ENCODE peak calls at places on chromosomes 1 and 21, in four cellular contexts. One of them, this sample, is unnamed.

GRCh38 chr21:45973475-45974072 is 8.0 kb upstream of the COL6A1 start:
- DNase-seq in fibroblast of pulmonary artery: peak; percentile 90
- DNase-seq in uterus: peak; percentile 92
- DNase-seq in BE2C: peak; percentile 90
- DNase-seq in this sample: peak; percentile 96

GRCh38 chr1:202694354-202694753 is 15.9 kb downstream of the SYT2 start:
- DNase-seq in fibroblast of pulmonary artery: no peak
- DNase-seq in uterus: no peak
- DNase-seq in BE2C: no peak
- DNase-seq in this sample: no peak

GRCh38 chr1:179080866-179081695 is 789 bp upstream of the TOR3A start:
- DNase-seq in fibroblast of pulmonary artery: no peak
- DNase-seq in uterus: no peak
- DNase-seq in BE2C: no peak
- DNase-seq in this sample: no peak

GRCh38 chr1:1004780-1005697 is 5.1 kb upstream of the HES4 start:
- DNase-seq in fibroblast of pulmonary artery: peak; percentile 60
- DNase-seq in uterus: no peak
- DNase-seq in BE2C: peak; percentile 76
- DNase-seq in this sample: no peak

GRCh38 chr1:219150913-219151312 is 22.8 kb upstream of the LYPLAL1 start:
- DNase-seq in fibroblast of pulmonary artery: no peak
- DNase-seq in uterus: no peak
- DNase-seq in BE2C: no peak
- DNase-seq in this sample: no peak

GRCh38 chr1:48673725-48674124 is 103.0 kb downstream of the BEND5 start:
- DNase-seq in fibroblast of pulmonary artery: no peak
- DNase-seq in uterus: no peak
- DNase-seq in BE2C: no peak
- DNase-seq in this sample: no peak

GRCh38 chr1:58931024-58931423 is 147.2 kb upstream of the JUN start:
- DNase-seq in fibroblast of pulmonary artery: no peak
- DNase-seq in uterus: no peak
- DNase-seq in BE2C: no peak
- DNase-seq in this sample: no peak

GRCh38 chr1:157580179-157580827 is 17.6 kb downstream of the FCRL4 start:
- DNase-seq in fibroblast of pulmonary artery: peak; percentile 70
- DNase-seq in uterus: no peak
- DNase-seq in BE2C: peak; percentile 24
- DNase-seq in this sample: no peak

GRCh38 chr1:107879338-107879737 is 85.6 kb downstream of the VAV3 start:
- DNase-seq in fibroblast of pulmonary artery: peak; percentile 31
- DNase-seq in uterus: no peak
- DNase-seq in BE2C: no peak
- DNase-seq in this sample: no peak

GRCh38 chr1:231949277-231950122 is 322.9 kb downstream of the DISC1 start:
- DNase-seq in fibroblast of pulmonary artery: no peak
- DNase-seq in uterus: peak; percentile 19
- DNase-seq in BE2C: no peak
- DNase-seq in this sample: no peak
- H3K4me3 ChIP-seq in fibroblast of pulmonary artery: no peak overlapping the region
- H3K4me3 ChIP-seq in uterus: no peak overlapping the region
- H3K4me3 ChIP-seq in BE2C: no peak overlapping the region
- H3K4me3 ChIP-seq in this sample: no peak overlapping the region

GRCh38 chr1:169692766-169693460 is 18.5 kb downstream of the SELL start:
- DNase-seq in fibroblast of pulmonary artery: no peak
- DNase-seq in uterus: no peak
- DNase-seq in BE2C: no peak
- DNase-seq in this sample: no peak

GRCh38 chr1:169697769-169698168 is 13.7 kb downstream of the SELL start:
- DNase-seq in fibroblast of pulmonary artery: no peak
- DNase-seq in uterus: no peak
- DNase-seq in BE2C: no peak
- DNase-seq in this sample: no peak

GRCh38 chr1:169696273-169697100 is 14.9 kb downstream of the SELL start:
- DNase-seq in fibroblast of pulmonary artery: peak; percentile 19
- DNase-seq in uterus: no peak
- DNase-seq in BE2C: no peak
- DNase-seq in this sample: no peak

GRCh38 chr1:169690489-169690888 is 20.9 kb downstream of the SELL start:
- DNase-seq in fibroblast of pulmonary artery: no peak
- DNase-seq in uterus: no peak
- DNase-seq in BE2C: no peak
- DNase-seq in this sample: no peak

GRCh38 chr1:169694304-169694703 is 17.1 kb downstream of the SELL start:
- DNase-seq in fibroblast of pulmonary artery: no peak
- DNase-seq in uterus: no peak
- DNase-seq in BE2C: no peak
- DNase-seq in this sample: no peak
- TF ChIP-seq CTCF in fibroblast of pulmonary artery: no peak
- TF ChIP-seq CTCF in uterus: no peak
- TF ChIP-seq CTCF in BE2C: no peak
- TF ChIP-seq CTCF in this sample: no peak

DNA sequence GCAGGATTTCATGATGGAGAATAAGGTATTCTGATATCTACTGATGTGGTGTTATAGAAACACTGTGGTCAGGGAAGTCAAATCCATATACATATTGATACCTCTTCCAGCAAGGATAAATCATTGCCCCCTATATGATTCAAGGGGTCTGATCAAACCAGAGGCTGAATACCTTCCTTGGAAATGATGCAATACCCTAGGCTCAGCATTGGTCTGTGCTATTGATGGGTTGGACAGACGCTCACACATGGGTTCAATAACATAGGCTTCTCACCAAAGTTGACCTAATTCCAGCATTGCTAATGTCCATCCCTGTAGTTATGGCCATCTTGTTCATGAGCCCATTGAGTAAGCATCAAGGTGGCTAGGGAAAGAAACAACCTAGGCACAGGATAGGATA is 257.0 kb upstream of the USP24 start:
- DNase-seq in fibroblast of pulmonary artery: no peak
- DNase-seq in uterus: no peak
- DNase-seq in BE2C: no peak
- DNase-seq in this sample: no peak
- H3K4me3 ChIP-seq in fibroblast of pulmonary artery: no peak overlapping the region
- H3K4me3 ChIP-seq in uterus: no peak overlapping the region
- H3K4me3 ChIP-seq in BE2C: no peak overlapping the region
- H3K4me3 ChIP-seq in this sample: no peak overlapping the region

GRCh38 chr1:223374064-223374610 is 10.2 kb upstream of the SUSD4 start:
- DNase-seq in fibroblast of pulmonary artery: no peak
- DNase-seq in uterus: no peak
- DNase-seq in BE2C: no peak
- DNase-seq in this sample: no peak

GRCh38 chr1:223378754-223379153 is 14.5 kb upstream of the CCDC185 start:
- DNase-seq in fibroblast of pulmonary artery: no peak
- DNase-seq in uterus: no peak
- DNase-seq in BE2C: no peak
- DNase-seq in this sample: no peak
- TF ChIP-seq CTCF in fibroblast of pulmonary artery: no peak
- TF ChIP-seq CTCF in uterus: no peak
- TF ChIP-seq CTCF in BE2C: no peak
- TF ChIP-seq CTCF in this sample: no peak

DNA sequence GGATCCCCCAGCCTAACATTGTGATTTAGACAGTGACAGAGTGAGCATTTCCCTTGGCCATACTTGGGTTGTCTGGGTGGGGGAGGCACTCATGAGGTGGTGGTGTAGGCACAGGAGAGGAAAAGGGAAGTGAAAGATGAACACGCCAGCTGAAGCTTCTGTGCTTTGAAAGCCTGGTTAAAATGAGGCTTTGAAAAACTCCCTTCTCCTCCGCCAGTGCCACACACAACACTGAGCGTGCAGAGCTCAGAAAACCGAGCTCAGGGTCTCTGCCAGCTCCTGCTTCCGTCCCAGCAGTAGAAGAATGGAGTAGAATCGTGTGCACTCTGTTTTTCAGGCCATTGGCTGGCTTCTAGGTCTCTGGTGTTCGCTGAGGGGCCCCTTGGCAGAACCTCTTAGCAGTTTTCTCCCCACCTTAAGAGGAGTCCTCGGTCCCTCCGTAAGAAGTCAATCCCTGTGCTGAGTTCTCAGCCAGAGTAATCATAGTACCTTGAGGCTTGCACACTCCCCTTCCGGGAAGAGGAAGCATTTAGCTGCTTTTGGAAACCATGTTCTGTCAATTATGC is 12.9 kb downstream of the PLEKHM2 start:
- DNase-seq in fibroblast of pulmonary artery: no peak
- DNase-seq in uterus: no peak
- DNase-seq in BE2C: no peak
- DNase-seq in this sample: no peak
- H3K4me3 ChIP-seq in fibroblast of pulmonary artery: no peak overlapping the region
- H3K4me3 ChIP-seq in uterus: no peak overlapping the region
- H3K4me3 ChIP-seq in BE2C: no peak overlapping the region
- H3K4me3 ChIP-seq in this sample: no peak overlapping the region

DNA sequence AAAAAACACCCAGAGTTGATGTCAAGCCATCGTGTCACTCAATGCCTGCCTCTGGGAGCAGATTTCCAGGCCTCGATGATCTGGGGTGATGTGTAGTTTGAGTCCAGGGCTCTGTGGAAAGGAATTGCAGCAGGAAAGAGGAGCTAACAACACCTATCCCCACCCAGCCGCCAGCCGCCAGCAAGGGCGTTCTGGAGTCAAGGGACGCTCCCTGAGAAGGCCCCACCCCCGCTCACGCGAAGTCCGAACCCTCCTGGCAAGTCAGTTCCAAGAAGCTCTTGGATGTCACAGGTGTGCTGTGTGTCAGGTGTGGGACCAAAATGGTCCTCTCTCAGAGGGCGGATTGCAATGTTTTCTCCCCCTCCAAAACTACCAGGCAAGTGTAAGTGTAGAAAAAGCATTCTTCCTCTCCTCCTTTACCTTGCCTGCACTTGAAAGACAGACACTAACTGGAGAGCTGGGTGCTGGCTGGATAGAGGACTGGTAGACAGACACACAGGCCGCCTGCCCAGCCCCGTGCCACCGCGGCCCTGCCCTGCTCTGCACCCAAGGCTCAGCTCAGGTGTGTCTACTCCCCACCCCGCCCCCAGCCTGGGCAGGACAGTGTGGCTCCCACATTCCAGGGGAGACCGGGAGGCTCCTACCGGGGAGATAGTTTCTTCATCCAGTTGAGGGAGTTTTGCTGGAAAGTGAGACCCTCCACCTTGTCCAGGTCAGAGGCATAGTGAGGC is 8.5 kb downstream of the AGT start:
- DNase-seq in fibroblast of pulmonary artery: no peak
- DNase-seq in uterus: no peak
- DNase-seq in BE2C: no peak
- DNase-seq in this sample: no peak
- TF ChIP-seq CTCF in fibroblast of pulmonary artery: no peak
- TF ChIP-seq CTCF in uterus: no peak
- TF ChIP-seq CTCF in BE2C: no peak
- TF ChIP-seq CTCF in this sample: no peak

GRCh38 chr1:160083968-160084770 is 2.8 kb downstream of the KCNJ9 start:
- DNase-seq in fibroblast of pulmonary artery: peak; percentile 34
- DNase-seq in uterus: peak; percentile 55
- DNase-seq in BE2C: peak; percentile 61
- DNase-seq in this sample: no peak
- H3K4me3 ChIP-seq in fibroblast of pulmonary artery: peak overlapping the region; percentile 14
- H3K4me3 ChIP-seq in uterus: peak overlapping the region; percentile 29
- H3K4me3 ChIP-seq in BE2C: peak overlapping the region; percentile 49
- H3K4me3 ChIP-seq in this sample: no peak overlapping the region

This sample was measured in lower leg skin.